ENCODE peak calls at places on chromosomes 7 and 10, in seven cellular contexts. F is SK-N-SH, I is K562, W is HepG2, P is H1, L is HCT116, T is GM12878. D is an unnamed sample.

GRCh38 chr10:100847440-100847839 is 65.3 kb upstream of the SLF2 start:
- DNase-seq in F (no peak), W (no peak), I (no peak), T (no peak), L (peak), P (no peak), D (peak)

GRCh38 chr7:103532955-103533354 is 86.9 kb upstream of the SLC26A5 start:
- DNase-seq in W (no peak), P (no peak), T (no peak), I (no peak), L (no peak), F (no peak), D (no peak)

GRCh38 chr7:91517408-91517807 is 253.2 kb downstream of the FZD1 start:
- DNase-seq in P (no peak), I (no peak), T (no peak), W (no peak), L (no peak), F (no peak), D (no peak)

GRCh38 chr10:35040761-35041501 is 49.2 kb downstream of the CUL2 start:
- DNase-seq in I (no peak), W (no peak), T (no peak), P (peak), F (no peak), L (peak), D (no peak)

GRCh38 chr7:151085691-151086620 is at the start of gene AGAP3:
- DNase-seq in F (peak), L (peak), T (no peak), W (peak), P (peak), I (peak), D (no peak)

GRCh38 chr10:7501157-7501556 is 90.3 kb upstream of the SFMBT2 start:
- DNase-seq in P (no peak), I (no peak), F (no peak), L (no peak), W (no peak), T (no peak), D (no peak)

GRCh38 chr10:27742926-27743735 is 2.5 kb downstream of the MKX start:
- DNase-seq in P (peak), F (peak), W (no peak), I (no peak), L (no peak), T (no peak), D (no peak)

GRCh38 chr10:4024846-4025245 is 239.8 kb upstream of the KLF6 start:
- DNase-seq in F (no peak), P (no peak), T (no peak), L (no peak), I (no peak), W (no peak), D (no peak)

GRCh38 chr7:128435311-128435654 is 20.4 kb upstream of the HILPDA start:
- DNase-seq in F (no peak), T (no peak), P (no peak), W (peak), L (no peak), I (no peak), D (no peak)

GRCh38 chr7:26295015-26295414 is 3.4 kb downstream of the SNX10 start:
- DNase-seq in T (no peak), I (no peak), L (no peak), P (no peak), W (no peak), F (no peak), D (no peak)

GRCh38 chr10:117216611-117217195 is 19.4 kb downstream of the KCNK18 start:
- DNase-seq in I (peak), W (peak), P (peak), L (peak), F (peak), T (no peak), D (peak)

GRCh38 chr10:90925078-90926029 is 4.5 kb upstream of the ANKRD1 start:
- DNase-seq in T (no peak), I (no peak), L (no peak), F (no peak), P (peak), W (no peak), D (no peak)

GRCh38 chr10:78934499-78934898 is 134.3 kb upstream of the ZMIZ1 start:
- DNase-seq in W (no peak), L (no peak), T (no peak), F (no peak), I (no peak), P (no peak), D (no peak)

GRCh38 chr10:7480742-7481381 is 70.0 kb upstream of the SFMBT2 start:
- DNase-seq in W (no peak), I (no peak), P (no peak), F (no peak), T (peak), L (no peak), D (no peak)

GRCh38 chr10:58870070-58870469 is 306.4 kb upstream of the PHYHIPL start:
- DNase-seq in I (no peak), F (no peak), P (no peak), T (no peak), L (no peak), W (no peak), D (no peak)

GRCh38 chr10:91587710-91588638 is 44.9 kb downstream of the PPP1R3C start:
- DNase-seq in W (no peak), T (no peak), F (no peak), L (no peak), I (peak), P (no peak), D (no peak)

GRCh38 chr7:138935438-138936079 is 45.6 kb downstream of the KIAA1549 start:
- DNase-seq in I (no peak), T (no peak), W (no peak), F (peak), L (peak), P (peak), D (peak)

GRCh38 chr10:34231441-34232180 is 583.5 kb downstream of the PARD3 start:
- DNase-seq in T (no peak), W (peak), P (no peak), I (no peak), F (no peak), L (no peak), D (no peak)

GRCh38 chr7:87934699-87935372 is 785 bp downstream of the ADAM22 start:
- DNase-seq in I (no peak), T (no peak), P (peak), L (no peak), W (no peak), F (peak), D (no peak)

GRCh38 chr10:72796042-72796441 is 97.5 kb upstream of the OIT3 start:
- DNase-seq in W (no peak), T (no peak), F (no peak), P (no peak), I (no peak), L (no peak), D (no peak)

GRCh38 chr7:157897686-157898085 is 560.9 kb downstream of the DNAJB6 start:
- DNase-seq in W (no peak), P (no peak), T (no peak), I (no peak), L (no peak), F (peak), D (no peak)

GRCh38 chr7:80136276-80137045 is 1.8 kb downstream of the GNAI1 start:
- DNase-seq in I (no peak), L (no peak), W (no peak), P (no peak), F (no peak), T (no peak), D (no peak)

GRCh38 chr10:95518455-95519131 is 42.6 kb downstream of the SORBS1 start:
- DNase-seq in P (no peak), T (no peak), L (no peak), I (no peak), F (no peak), W (no peak), D (no peak)

GRCh38 chr7:75806560-75807307 is 6.9 kb downstream of the CCL24 start:
- DNase-seq in I (no peak), F (no peak), T (no peak), W (no peak), L (no peak), P (no peak), D (no peak)

GRCh38 chr10:130901311-130902165 is 410.0 kb downstream of the TCERG1L start:
- DNase-seq in T (no peak), F (no peak), L (no peak), I (peak), W (no peak), P (no peak), D (no peak)

GRCh38 chr7:45872116-45873034 is 507 bp downstream of the CCDC201 start:
- DNase-seq in W (peak), P (peak), L (no peak), F (no peak), I (peak), T (no peak), D (no peak)

GRCh38 chr10:102195301-102195870 is 30.7 kb upstream of the ELOVL3 start:
- DNase-seq in F (no peak), W (no peak), T (no peak), L (no peak), I (no peak), P (no peak), D (no peak)

GRCh38 chr7:16916111-16916639 is 34.4 kb upstream of the AGR3 start:
- DNase-seq in I (no peak), P (no peak), W (no peak), L (no peak), F (no peak), T (no peak), D (no peak)

GRCh38 chr10:64036306-64036930 is 515.2 kb downstream of the REEP3 start:
- DNase-seq in P (no peak), I (no peak), W (no peak), T (no peak), F (no peak), L (no peak), D (no peak)

GRCh38 chr7:94529516-94529915 is 19.9 kb downstream of the CASD1 start:
- DNase-seq in F (no peak), I (no peak), L (no peak), P (no peak), T (no peak), W (no peak), D (no peak)

GRCh38 chr7:2417981-2418481 is 14.6 kb downstream of the CHST12 start:
- DNase-seq in I (no peak), W (no peak), F (no peak), T (no peak), P (no peak), L (no peak), D (no peak)

GRCh38 chr7:130491841-130492518 is at the start of gene MEST:
- DNase-seq in F (peak), I (no peak), T (no peak), L (no peak), W (no peak), P (peak), D (no peak)

DNA sequence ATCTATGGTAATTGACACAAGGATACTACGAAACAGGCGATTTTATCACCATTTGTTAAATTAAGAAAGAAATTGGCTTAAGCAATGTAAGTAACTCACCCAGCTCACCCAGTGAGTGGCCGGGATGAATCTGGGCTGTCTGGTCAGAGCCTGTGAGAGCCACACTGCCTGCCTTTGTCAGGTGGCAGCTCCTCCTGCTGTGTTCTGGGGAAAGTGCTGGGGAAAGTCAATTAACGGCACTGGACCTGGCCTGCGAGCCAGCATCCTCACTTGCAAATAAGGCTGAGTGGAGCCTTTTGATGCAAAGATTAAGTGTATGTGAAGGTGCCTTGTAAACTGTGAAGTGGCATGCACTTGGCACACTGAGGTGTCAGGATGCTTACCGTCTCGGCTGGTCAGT is 13.4 kb upstream of the CXCL12 start:
- DNase-seq in I (no peak), T (no peak), L (no peak), P (no peak), W (no peak), F (no peak), D (no peak)
- TF ChIP-seq SIN3A in I (no peak), T (no peak), L (no peak), P (no peak), W (no peak), F (no peak), D (no peak)

GRCh38 chr7:12028508-12028907 is 182.6 kb upstream of the TMEM106B start:
- DNase-seq in I (no peak), W (no peak), T (no peak), P (no peak), L (no peak), F (no peak), D (no peak)

GRCh38 chr7:12031186-12031585 is 179.9 kb upstream of the TMEM106B start:
- DNase-seq in I (no peak), T (no peak), L (no peak), F (no peak), P (no peak), W (no peak), D (no peak)

GRCh38 chr7:12031638-12032037 is 179.5 kb upstream of the TMEM106B start:
- DNase-seq in L (peak), I (no peak), F (no peak), T (no peak), P (no peak), W (no peak), D (no peak)

GRCh38 chr7:12030116-12030515 is 181.0 kb upstream of the TMEM106B start:
- DNase-seq in W (no peak), I (no peak), T (no peak), F (no peak), L (no peak), P (no peak), D (no peak)

GRCh38 chr7:12032146-12032545 is 178.9 kb upstream of the TMEM106B start:
- DNase-seq in I (no peak), W (no peak), T (no peak), P (no peak), L (no peak), F (no peak), D (no peak)
- H3K27ac ChIP-seq in I (no peak), W (no peak), T (no peak), P (no peak), L (no peak), F (peak), D (peak)

GRCh38 chr7:149284850-149285580 is 23.0 kb downstream of the ZNF783 start:
- DNase-seq in W (no peak), T (peak), L (peak), P (peak), F (peak), I (peak), D (peak)
- H3K4me3 ChIP-seq in W (no peak), T (peak), L (peak), P (peak), F (peak), I (peak), D (peak)

DNA sequence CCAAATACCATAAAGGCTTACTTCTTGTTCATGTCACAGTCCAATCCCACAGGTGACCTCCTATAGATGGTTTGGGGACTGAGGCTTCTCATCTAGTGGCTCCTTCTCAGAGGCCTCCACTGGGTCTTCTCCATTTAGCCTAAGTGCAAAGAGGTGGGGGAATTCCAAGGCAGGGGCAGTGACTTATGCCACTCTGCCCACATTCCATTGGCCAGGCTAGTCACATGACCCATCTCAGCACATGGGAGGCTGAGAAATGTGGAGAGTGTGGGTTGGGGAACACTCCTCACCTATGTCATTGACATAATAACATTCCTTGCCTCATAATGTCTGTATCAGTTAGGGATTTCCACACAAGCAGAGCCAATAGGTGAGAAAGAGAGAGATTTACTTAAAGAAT is 104.3 kb upstream of the PLXNA4 start:
- DNase-seq in T (no peak), P (no peak), W (no peak), I (no peak), L (no peak), F (no peak), D (no peak)
- TF ChIP-seq SIN3A in T (no peak), P (no peak), W (no peak), I (no peak), L (no peak), F (no peak), D (no peak)

D was measured in Panc1.